ENCODE peak calls at places on chromosomes 11 and 22, in eight cellular contexts. One of them, this sample, is unnamed.

GRCh38 chr11:64788321-64789215 is 10.2 kb upstream of the SF1 start:
- DNase-seq in esophagus muscularis mucosa: no peak
- DNase-seq in GM12892: peak
- DNase-seq in transverse colon: no peak
- DNase-seq in stomach: no peak
- DNase-seq in GM12891: no peak
- DNase-seq in vagina: no peak
- DNase-seq in K562: no peak
- DNase-seq in this sample: no peak

GRCh38 chr11:120929664-120930154 is 94.2 kb upstream of the TBCEL start:
- DNase-seq in K562: peak
- DNase-seq in stomach: peak
- DNase-seq in transverse colon: peak
- DNase-seq in esophagus muscularis mucosa: no peak
- DNase-seq in GM12892: peak
- DNase-seq in vagina: no peak
- DNase-seq in GM12891: peak
- DNase-seq in this sample: peak

GRCh38 chr11:2844116-2844515 is 41.5 kb downstream of the CDKN1C start:
- DNase-seq in vagina: no peak
- DNase-seq in GM12892: no peak
- DNase-seq in transverse colon: no peak
- DNase-seq in K562: no peak
- DNase-seq in GM12891: no peak
- DNase-seq in esophagus muscularis mucosa: no peak
- DNase-seq in stomach: no peak
- DNase-seq in this sample: no peak

GRCh38 chr11:18723991-18724390 is 2.0 kb downstream of the IGSF22 start:
- DNase-seq in GM12892: no peak
- DNase-seq in GM12891: no peak
- DNase-seq in stomach: no peak
- DNase-seq in esophagus muscularis mucosa: no peak
- DNase-seq in K562: no peak
- DNase-seq in vagina: no peak
- DNase-seq in transverse colon: no peak
- DNase-seq in this sample: no peak

GRCh38 chr11:2846056-2846455 is 39.5 kb downstream of the CDKN1C start:
- DNase-seq in stomach: no peak
- DNase-seq in esophagus muscularis mucosa: no peak
- DNase-seq in GM12892: no peak
- DNase-seq in K562: peak
- DNase-seq in GM12891: no peak
- DNase-seq in vagina: no peak
- DNase-seq in transverse colon: no peak
- DNase-seq in this sample: no peak

GRCh38 chr22:21657361-21658118 is 8.3 kb upstream of the PPIL2 start:
- DNase-seq in stomach: peak
- DNase-seq in K562: peak
- DNase-seq in vagina: no peak
- DNase-seq in GM12891: peak
- DNase-seq in GM12892: peak
- DNase-seq in transverse colon: peak
- DNase-seq in esophagus muscularis mucosa: no peak
- DNase-seq in this sample: peak

GRCh38 chr11:70132641-70133040 is 54.5 kb downstream of the ANO1 start:
- DNase-seq in K562: no peak
- DNase-seq in transverse colon: no peak
- DNase-seq in GM12892: no peak
- DNase-seq in vagina: no peak
- DNase-seq in stomach: no peak
- DNase-seq in GM12891: no peak
- DNase-seq in esophagus muscularis mucosa: no peak
- DNase-seq in this sample: no peak

GRCh38 chr11:1870721-1871466 is 18.0 kb downstream of the LSP1 start:
- DNase-seq in esophagus muscularis mucosa: no peak
- DNase-seq in GM12892: no peak
- DNase-seq in transverse colon: no peak
- DNase-seq in GM12891: no peak
- DNase-seq in stomach: no peak
- DNase-seq in vagina: no peak
- DNase-seq in K562: peak
- DNase-seq in this sample: no peak

GRCh38 chr11:89416961-89417360 is 74.2 kb downstream of the NOX4 start:
- DNase-seq in esophagus muscularis mucosa: no peak
- DNase-seq in vagina: no peak
- DNase-seq in stomach: no peak
- DNase-seq in transverse colon: no peak
- DNase-seq in GM12891: no peak
- DNase-seq in K562: no peak
- DNase-seq in GM12892: no peak
- DNase-seq in this sample: no peak

GRCh38 chr11:11425806-11426205 is 72.8 kb upstream of the CSNK2A3 start:
- DNase-seq in K562: no peak
- DNase-seq in transverse colon: no peak
- DNase-seq in vagina: no peak
- DNase-seq in GM12891: no peak
- DNase-seq in GM12892: no peak
- DNase-seq in stomach: no peak
- DNase-seq in esophagus muscularis mucosa: no peak
- DNase-seq in this sample: no peak

GRCh38 chr11:13487661-13488030 is 8.2 kb downstream of the PTH start:
- DNase-seq in vagina: no peak
- DNase-seq in transverse colon: no peak
- DNase-seq in stomach: no peak
- DNase-seq in K562: peak
- DNase-seq in esophagus muscularis mucosa: no peak
- DNase-seq in GM12892: no peak
- DNase-seq in GM12891: no peak
- DNase-seq in this sample: peak

GRCh38 chr22:23888615-23889401 is 5.4 kb upstream of the MIF start:
- DNase-seq in stomach: no peak
- DNase-seq in GM12891: no peak
- DNase-seq in vagina: no peak
- DNase-seq in K562: peak
- DNase-seq in esophagus muscularis mucosa: no peak
- DNase-seq in GM12892: no peak
- DNase-seq in transverse colon: no peak
- DNase-seq in this sample: no peak

GRCh38 chr11:122692444-122692843 is 36.9 kb downstream of the UBASH3B start:
- DNase-seq in esophagus muscularis mucosa: no peak
- DNase-seq in K562: no peak
- DNase-seq in GM12891: no peak
- DNase-seq in vagina: no peak
- DNase-seq in GM12892: no peak
- DNase-seq in stomach: no peak
- DNase-seq in transverse colon: no peak
- DNase-seq in this sample: no peak

GRCh38 chr22:32248276-32248675 is 6.9 kb downstream of the SLC5A4 start:
- DNase-seq in GM12891: no peak
- DNase-seq in vagina: no peak
- DNase-seq in stomach: no peak
- DNase-seq in esophagus muscularis mucosa: no peak
- DNase-seq in K562: no peak
- DNase-seq in transverse colon: no peak
- DNase-seq in GM12892: no peak
- DNase-seq in this sample: no peak

GRCh38 chr11:13210424-13210823 is 67.2 kb upstream of the BMAL1 start:
- DNase-seq in GM12891: no peak
- DNase-seq in stomach: peak
- DNase-seq in transverse colon: peak
- DNase-seq in GM12892: no peak
- DNase-seq in K562: peak
- DNase-seq in esophagus muscularis mucosa: no peak
- DNase-seq in vagina: no peak
- DNase-seq in this sample: peak

GRCh38 chr11:60916669-60917206 is 2.8 kb downstream of the TMEM109 start:
- DNase-seq in esophagus muscularis mucosa: no peak
- DNase-seq in GM12892: no peak
- DNase-seq in GM12891: no peak
- DNase-seq in K562: no peak
- DNase-seq in vagina: no peak
- DNase-seq in transverse colon: no peak
- DNase-seq in stomach: no peak
- DNase-seq in this sample: no peak

GRCh38 chr11:102590646-102591045 is 34.5 kb downstream of the MMP20 start:
- DNase-seq in esophagus muscularis mucosa: no peak
- DNase-seq in stomach: no peak
- DNase-seq in transverse colon: no peak
- DNase-seq in GM12892: no peak
- DNase-seq in K562: no peak
- DNase-seq in vagina: no peak
- DNase-seq in GM12891: no peak
- DNase-seq in this sample: no peak

GRCh38 chr22:31400023-31400397 is 606 bp downstream of the DRG1 start:
- DNase-seq in vagina: no peak
- DNase-seq in GM12892: no peak
- DNase-seq in transverse colon: peak
- DNase-seq in GM12891: no peak
- DNase-seq in stomach: no peak
- DNase-seq in esophagus muscularis mucosa: no peak
- DNase-seq in K562: no peak
- DNase-seq in this sample: peak

GRCh38 chr22:45965565-45965962 is 11.4 kb downstream of the WNT7B start:
- DNase-seq in GM12892: no peak
- DNase-seq in vagina: no peak
- DNase-seq in K562: no peak
- DNase-seq in transverse colon: no peak
- DNase-seq in stomach: no peak
- DNase-seq in esophagus muscularis mucosa: no peak
- DNase-seq in GM12891: no peak
- DNase-seq in this sample: no peak

GRCh38 chr22:38012604-38013072 is 28.3 kb upstream of the SOX10 start:
- DNase-seq in vagina: no peak
- DNase-seq in transverse colon: no peak
- DNase-seq in GM12892: no peak
- DNase-seq in esophagus muscularis mucosa: no peak
- DNase-seq in GM12891: no peak
- DNase-seq in K562: peak
- DNase-seq in stomach: no peak
- DNase-seq in this sample: no peak

GRCh38 chr11:82864268-82864667 is 36.0 kb downstream of the PRCP start:
- DNase-seq in esophagus muscularis mucosa: no peak
- DNase-seq in GM12891: no peak
- DNase-seq in stomach: peak
- DNase-seq in GM12892: no peak
- DNase-seq in K562: no peak
- DNase-seq in transverse colon: peak
- DNase-seq in vagina: no peak
- DNase-seq in this sample: peak
- TF ChIP-seq POLR2AphosphoS5 in esophagus muscularis mucosa: no peak
- TF ChIP-seq POLR2AphosphoS5 in GM12891: no peak
- TF ChIP-seq POLR2AphosphoS5 in stomach: no peak
- TF ChIP-seq POLR2AphosphoS5 in GM12892: no peak
- TF ChIP-seq POLR2AphosphoS5 in K562: no peak
- TF ChIP-seq POLR2AphosphoS5 in transverse colon: no peak
- TF ChIP-seq POLR2AphosphoS5 in vagina: no peak
- TF ChIP-seq POLR2AphosphoS5 in this sample: no peak

GRCh38 chr11:9754041-9754471 is 90.2 kb downstream of the SWAP70 start:
- DNase-seq in transverse colon: no peak
- DNase-seq in GM12892: no peak
- DNase-seq in vagina: no peak
- DNase-seq in K562: no peak
- DNase-seq in esophagus muscularis mucosa: no peak
- DNase-seq in stomach: no peak
- DNase-seq in GM12891: no peak
- DNase-seq in this sample: no peak
- TF ChIP-seq POLR2AphosphoS5 in transverse colon: no peak
- TF ChIP-seq POLR2AphosphoS5 in GM12892: no peak
- TF ChIP-seq POLR2AphosphoS5 in vagina: no peak
- TF ChIP-seq POLR2AphosphoS5 in K562: no peak
- TF ChIP-seq POLR2AphosphoS5 in esophagus muscularis mucosa: no peak
- TF ChIP-seq POLR2AphosphoS5 in stomach: no peak
- TF ChIP-seq POLR2AphosphoS5 in GM12891: peak
- TF ChIP-seq POLR2AphosphoS5 in this sample: no peak

GRCh38 chr11:45354976-45355705 is 69.0 kb upstream of the SYT13 start:
- DNase-seq in GM12892: no peak
- DNase-seq in transverse colon: peak
- DNase-seq in stomach: peak
- DNase-seq in esophagus muscularis mucosa: peak
- DNase-seq in vagina: no peak
- DNase-seq in GM12891: peak
- DNase-seq in K562: peak
- DNase-seq in this sample: peak
- TF ChIP-seq POLR2AphosphoS5 in GM12892: no peak
- TF ChIP-seq POLR2AphosphoS5 in transverse colon: peak
- TF ChIP-seq POLR2AphosphoS5 in stomach: peak
- TF ChIP-seq POLR2AphosphoS5 in esophagus muscularis mucosa: peak
- TF ChIP-seq POLR2AphosphoS5 in vagina: peak
- TF ChIP-seq POLR2AphosphoS5 in GM12891: no peak
- TF ChIP-seq POLR2AphosphoS5 in K562: peak
- TF ChIP-seq POLR2AphosphoS5 in this sample: peak

GRCh38 chr22:17579535-17579981 is 16.3 kb downstream of the SLC25A18 start:
- DNase-seq in GM12891: no peak
- DNase-seq in GM12892: no peak
- DNase-seq in K562: no peak
- DNase-seq in stomach: no peak
- DNase-seq in esophagus muscularis mucosa: no peak
- DNase-seq in transverse colon: no peak
- DNase-seq in vagina: peak
- DNase-seq in this sample: no peak

GRCh38 chr22:17580461-17581031 is 17.2 kb downstream of the SLC25A18 start:
- DNase-seq in transverse colon: no peak
- DNase-seq in vagina: no peak
- DNase-seq in K562: peak
- DNase-seq in esophagus muscularis mucosa: no peak
- DNase-seq in GM12891: no peak
- DNase-seq in stomach: peak
- DNase-seq in GM12892: no peak
- DNase-seq in this sample: no peak

GRCh38 chr22:17576475-17576874 is 13.2 kb downstream of the SLC25A18 start:
- DNase-seq in transverse colon: no peak
- DNase-seq in GM12891: no peak
- DNase-seq in vagina: no peak
- DNase-seq in stomach: no peak
- DNase-seq in K562: no peak
- DNase-seq in esophagus muscularis mucosa: no peak
- DNase-seq in GM12892: no peak
- DNase-seq in this sample: no peak

GRCh38 chr22:17575681-17576080 is 12.4 kb downstream of the SLC25A18 start:
- DNase-seq in K562: no peak
- DNase-seq in GM12892: no peak
- DNase-seq in vagina: no peak
- DNase-seq in esophagus muscularis mucosa: no peak
- DNase-seq in transverse colon: no peak
- DNase-seq in stomach: no peak
- DNase-seq in GM12891: no peak
- DNase-seq in this sample: no peak

DNA sequence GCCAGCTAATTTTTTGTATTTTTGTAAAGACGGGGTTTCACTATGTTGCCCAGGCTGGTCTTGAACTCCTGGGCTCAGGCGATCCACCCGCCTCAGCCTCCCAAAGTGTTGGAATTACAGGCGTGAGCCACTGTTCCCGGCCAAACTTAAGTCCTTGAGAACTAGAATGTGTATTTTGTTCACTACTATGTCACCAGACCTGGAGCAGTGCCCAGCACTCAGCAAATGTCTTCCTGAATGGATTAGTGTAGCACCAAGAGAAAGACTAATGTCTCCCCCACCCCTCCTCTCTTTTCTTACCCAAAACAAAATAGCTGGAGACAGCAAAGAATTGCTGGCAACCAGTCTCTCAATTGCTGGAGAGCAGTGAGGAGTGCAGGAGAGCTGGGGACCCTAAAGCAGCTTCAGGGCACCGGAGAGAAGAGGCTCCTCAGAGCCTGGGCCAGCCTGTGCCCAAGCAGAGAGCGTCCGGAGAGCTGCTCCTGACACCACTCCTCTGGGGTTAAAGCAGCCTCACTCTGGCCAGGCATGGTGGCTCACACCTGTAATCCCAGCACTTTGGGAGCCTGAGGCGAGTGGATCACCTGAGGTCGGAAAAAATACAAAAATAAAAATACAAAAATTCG is 14.9 kb downstream of the SLC25A18 start:
- DNase-seq in K562: no peak
- DNase-seq in GM12891: no peak
- DNase-seq in transverse colon: peak
- DNase-seq in GM12892: no peak
- DNase-seq in vagina: no peak
- DNase-seq in esophagus muscularis mucosa: no peak
- DNase-seq in stomach: peak
- DNase-seq in this sample: no peak
- TF ChIP-seq POLR2AphosphoS5 in K562: no peak
- TF ChIP-seq POLR2AphosphoS5 in GM12891: no peak
- TF ChIP-seq POLR2AphosphoS5 in transverse colon: no peak
- TF ChIP-seq POLR2AphosphoS5 in GM12892: no peak
- TF ChIP-seq POLR2AphosphoS5 in vagina: no peak
- TF ChIP-seq POLR2AphosphoS5 in esophagus muscularis mucosa: peak
- TF ChIP-seq POLR2AphosphoS5 in stomach: peak
- TF ChIP-seq POLR2AphosphoS5 in this sample: no peak